ENCODE peak calls at places on chromosomes 3 and 15, in four cellular contexts. P is GM23248, U is heart right ventricle, E is SK-N-SH. F is an unnamed sample.
A peak's percentile ranks its signal among the peaks of the same experiment; 100 is the strongest.

GRCh38 chr3:5136619-5137429 is 14.7 kb downstream of the ARL8B start:
- DNase-seq in U (no peak), E (peak; percentile 37), P (peak; percentile 46), F (no peak)

GRCh38 chr3:58434990-58435389 is 1.4 kb upstream of the PDHB start:
- DNase-seq in U (no peak), P (peak; percentile 76), E (no peak), F (no peak)

GRCh38 chr3:13343601-13344000 is 76.5 kb downstream of the NUP210 start:
- DNase-seq in U (no peak), E (no peak), P (no peak), F (no peak)

GRCh38 chr15:76155742-76156141 is 96.0 kb downstream of the TMEM266 start:
- DNase-seq in E (no peak), U (no peak), P (peak; percentile 85), F (no peak)

GRCh38 chr3:133641254-133641653 is 20.5 kb downstream of the TOPBP1 start:
- DNase-seq in P (no peak), U (no peak), E (no peak), F (no peak)

GRCh38 chr3:161600185-161600584 is 103.6 kb downstream of the OTOL1 start:
- DNase-seq in E (no peak), U (no peak), P (peak; percentile 33), F (no peak)

GRCh38 chr15:48437178-48437577 is 105.9 kb downstream of the DUT start:
- DNase-seq in U (no peak), E (no peak), P (peak; percentile 85), F (no peak)

GRCh38 chr3:44427683-44428082 is 49.8 kb downstream of the ZNF445 start:
- DNase-seq in P (no peak), U (no peak), E (no peak), F (no peak)

GRCh38 chr15:70125605-70126004 is 27.9 kb upstream of the TLE3 start:
- DNase-seq in E (no peak), U (no peak), P (no peak), F (no peak)

GRCh38 chr15:70127288-70127746 is 29.6 kb upstream of the TLE3 start:
- DNase-seq in U (peak; percentile 52), P (no peak), E (no peak), F (no peak)

GRCh38 chr15:70128757-70129140 is 31.0 kb upstream of the TLE3 start:
- DNase-seq in P (no peak), U (no peak), E (no peak), F (no peak)

GRCh38 chr15:70127797-70128756 is 30.4 kb upstream of the TLE3 start:
- DNase-seq in P (no peak), U (no peak), E (no peak), F (no peak)

GRCh38 chr15:70126382-70126781 is 28.7 kb upstream of the TLE3 start:
- DNase-seq in U (no peak), P (no peak), E (no peak), F (no peak)
- H3K4me1 ChIP-seq in U (peaks cover 23% of the 10 kb centered on the region), P (peaks cover 6% of the 10 kb centered on the region), E (no peaks in the 10 kb centered on the region), F (no peaks in the 10 kb centered on the region)

GRCh38 chr3:126995254-126995770 is 12.4 kb downstream of the PLXNA1 start:
- DNase-seq in U (no peak), P (no peak), E (no peak), F (no peak)

GRCh38 chr3:126993436-126993835 is 10.5 kb downstream of the PLXNA1 start:
- DNase-seq in P (no peak), E (no peak), U (no peak), F (no peak)

GRCh38 chr3:126992776-126993175 is 9.9 kb downstream of the PLXNA1 start:
- DNase-seq in U (no peak), E (no peak), P (no peak), F (no peak)

GRCh38 chr3:126995926-126996512 is 13.1 kb downstream of the PLXNA1 start:
- DNase-seq in P (no peak), U (no peak), E (no peak), F (no peak)

GRCh38 chr3:126994661-126995161 is 11.8 kb downstream of the PLXNA1 start:
- DNase-seq in E (no peak), U (peak; percentile 67), P (no peak), F (no peak)
- H3K4me1 ChIP-seq in E (peaks cover 4% of the 10 kb centered on the region), U (peaks cover 66% of the 10 kb centered on the region), P (peaks cover 6% of the 10 kb centered on the region), F (peaks cover 41% of the 10 kb centered on the region)

DNA sequence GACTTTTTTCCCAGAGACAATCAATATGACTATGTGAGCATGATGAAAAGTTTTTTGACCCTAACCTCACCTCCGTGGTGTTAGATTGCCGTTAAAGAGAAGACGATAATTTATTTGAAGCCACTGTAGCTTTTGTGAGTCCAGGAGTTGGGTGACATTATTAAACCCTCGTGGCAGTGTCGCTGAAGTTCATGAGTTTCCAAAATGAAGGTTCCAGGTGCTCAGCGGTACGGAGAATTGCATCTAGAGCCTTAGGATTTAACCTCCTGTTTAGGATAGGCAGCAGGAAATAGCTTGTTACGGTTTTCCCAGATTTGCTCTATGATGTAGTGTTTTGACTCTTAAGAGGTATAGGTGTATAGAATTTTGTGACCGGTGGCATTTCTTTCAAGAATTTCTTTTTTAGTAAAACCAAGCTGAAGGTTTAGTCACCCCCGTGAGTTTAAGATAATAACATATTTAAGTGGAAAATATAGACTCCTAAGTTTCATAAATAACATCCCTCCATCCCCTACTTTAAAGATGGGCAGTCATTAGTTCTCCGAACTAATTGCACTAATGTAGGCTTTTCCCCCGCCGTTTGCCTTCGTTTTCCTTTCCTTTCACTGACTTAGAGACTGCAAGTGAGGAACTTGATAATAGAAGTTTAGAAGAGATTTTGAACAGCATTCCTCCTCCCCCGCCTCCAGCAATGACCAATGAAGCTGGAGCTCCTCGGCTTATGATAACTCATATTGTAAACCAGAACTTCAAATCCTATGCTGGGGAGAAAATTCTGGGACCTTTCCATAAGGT is 2.0 kb downstream of the SMC4 start:
- DNase-seq in E (no peak), P (peak; percentile 74), U (no peak), F (no peak)
- H3K4me1 ChIP-seq in E (peaks cover 6% of the 10 kb centered on the region), P (peaks cover 49% of the 10 kb centered on the region), U (peaks cover 51% of the 10 kb centered on the region), F (peaks cover 18% of the 10 kb centered on the region)

DNA sequence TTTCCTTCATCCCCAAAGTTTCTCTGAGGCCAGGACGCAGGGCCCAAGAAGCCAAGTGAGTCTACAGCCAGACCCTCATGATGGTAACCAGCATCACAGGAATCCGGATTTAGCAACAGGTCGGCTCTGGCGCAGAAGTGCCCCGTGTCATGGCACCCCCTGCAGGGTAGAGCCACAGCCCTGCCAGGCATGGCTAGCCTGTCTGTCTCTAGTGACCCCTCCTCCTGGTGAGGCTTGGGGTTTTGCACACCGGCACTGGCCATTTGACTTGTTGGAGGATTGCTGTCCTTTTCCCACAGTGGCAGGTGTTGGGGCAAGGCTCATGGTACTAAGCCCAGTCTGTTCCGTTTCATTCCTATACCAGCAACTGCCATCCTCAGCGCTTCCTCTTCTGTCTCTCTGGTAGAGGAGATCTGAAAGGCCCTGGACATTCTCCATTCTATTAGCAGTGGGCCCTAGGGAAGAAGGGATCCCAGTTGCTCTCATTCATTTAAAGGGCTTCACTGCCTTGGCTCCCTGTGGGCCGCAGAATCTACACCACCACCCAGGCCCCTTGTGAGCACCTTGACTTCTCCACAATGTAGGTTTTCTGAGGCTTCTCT is 9.4 kb upstream of the CHAC1 start:
- DNase-seq in E (no peak), U (no peak), P (no peak), F (no peak)
- H3K4me1 ChIP-seq in E (peaks cover 7% of the 10 kb centered on the region), U (peaks cover 43% of the 10 kb centered on the region), P (peaks cover 8% of the 10 kb centered on the region), F (peaks cover 28% of the 10 kb centered on the region)

DNA sequence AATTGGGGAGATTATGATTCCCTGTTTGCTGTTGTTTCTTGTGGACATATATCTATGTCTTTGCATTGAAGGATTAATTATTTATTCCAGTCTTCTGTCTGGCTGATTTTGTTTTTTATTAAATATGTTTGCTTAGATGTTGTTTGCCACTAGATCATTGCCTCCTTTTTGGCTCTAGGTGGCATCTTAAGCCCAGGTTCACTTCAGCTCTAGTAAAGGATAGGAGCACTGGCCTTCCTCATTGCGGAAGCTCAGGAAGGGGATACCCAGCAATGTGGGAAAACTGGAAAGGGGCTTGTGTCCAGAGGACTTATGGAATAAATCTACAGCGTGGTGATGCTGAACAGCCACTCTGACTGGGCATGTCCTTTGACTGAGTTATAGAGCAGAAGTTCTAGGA is 821.6 kb downstream of the PDCD6IP start:
- DNase-seq in P (no peak), E (no peak), U (no peak), F (no peak)
- H3K4me1 ChIP-seq in P (no peaks in the 10 kb centered on the region), E (no peaks in the 10 kb centered on the region), U (no peaks in the 10 kb centered on the region), F (no peaks in the 10 kb centered on the region)

GRCh38 chr15:101111570-101112262 is 140.1 kb downstream of the CHSY1 start:
- DNase-seq in E (no peak), U (no peak), P (no peak), F (no peak)

GRCh38 chr15:101108791-101109190 is 143.1 kb downstream of the CHSY1 start:
- DNase-seq in U (no peak), E (no peak), P (no peak), F (no peak)

GRCh38 chr15:101113114-101114005 is 138.5 kb downstream of the CHSY1 start:
- DNase-seq in P (no peak), E (no peak), U (no peak), F (no peak)

GRCh38 chr15:101112336-101113113 is 139.3 kb downstream of the CHSY1 start:
- DNase-seq in U (no peak), P (no peak), E (no peak), F (no peak)

DNA sequence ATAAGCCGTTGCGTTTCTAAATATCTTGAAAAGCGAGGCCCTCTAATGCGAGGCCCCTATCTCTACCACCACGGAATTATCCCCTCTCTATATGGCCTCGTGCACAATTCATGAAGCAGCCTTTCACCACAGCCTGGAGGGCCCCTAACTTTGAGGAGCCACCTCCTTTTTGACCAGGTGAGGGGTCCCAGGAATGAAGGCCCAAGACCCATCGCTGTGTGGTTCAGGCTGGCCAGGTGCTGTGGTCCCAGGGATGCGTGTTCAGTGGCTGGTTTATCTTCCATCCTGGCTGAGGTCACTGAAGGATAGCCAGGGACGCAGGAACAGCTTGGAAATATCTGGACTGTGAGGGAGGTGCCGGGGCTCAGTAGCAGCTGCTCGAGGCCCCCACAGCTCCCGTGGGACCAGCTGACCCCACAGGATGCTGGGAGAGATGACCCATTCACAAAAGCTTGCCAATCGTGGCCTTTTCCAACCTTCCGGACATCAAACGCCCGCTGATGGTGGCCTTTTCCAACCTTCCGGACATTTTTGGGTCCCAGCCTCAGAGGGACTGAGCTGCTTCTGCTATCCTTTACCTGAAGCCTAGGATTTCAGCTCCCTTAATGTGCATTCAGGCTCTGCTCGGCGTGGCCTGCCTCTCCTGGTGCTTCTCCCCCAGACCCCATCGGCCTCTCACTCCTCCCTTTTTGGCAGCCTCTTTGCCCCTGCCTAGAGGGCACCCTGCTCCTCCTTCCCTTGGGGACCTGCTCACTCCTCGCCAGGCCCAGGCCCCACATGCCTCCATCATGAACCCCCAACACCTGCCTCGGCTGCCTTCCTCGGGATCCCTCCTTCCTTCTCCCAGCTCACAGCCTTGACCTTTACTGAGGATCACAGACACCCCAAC is 140.9 kb downstream of the CHSY1 start:
- DNase-seq in P (no peak), E (no peak), U (peak; percentile 48), F (no peak)
- H3K4me1 ChIP-seq in P (peaks cover 7% of the 10 kb centered on the region), E (no peaks in the 10 kb centered on the region), U (peaks cover 19% of the 10 kb centered on the region), F (no peaks in the 10 kb centered on the region)

GRCh38 chr3:189797103-189797850 is 166.1 kb downstream of the TP63 start:
- DNase-seq in P (no peak), U (no peak), E (no peak), F (no peak)
- H3K4me1 ChIP-seq in P (no peaks in the 10 kb centered on the region), U (no peaks in the 10 kb centered on the region), E (no peaks in the 10 kb centered on the region), F (no peaks in the 10 kb centered on the region)

GRCh38 chr15:59242649-59243048 is 36.0 kb downstream of the LDHAL6B start:
- DNase-seq in U (no peak), E (no peak), P (peak; percentile 23), F (no peak)

GRCh38 chr15:59232476-59232875 is 25.8 kb downstream of the LDHAL6B start:
- DNase-seq in U (no peak), P (peak; percentile 93), E (no peak), F (no peak)

GRCh38 chr15:59236394-59236793 is 29.8 kb downstream of the LDHAL6B start:
- DNase-seq in U (no peak), P (no peak), E (no peak), F (no peak)

GRCh38 chr15:59237854-59238252 is 31.2 kb downstream of the LDHAL6B start:
- DNase-seq in E (no peak), P (peak; percentile 33), U (no peak), F (no peak)

GRCh38 chr15:59237119-59237853 is 30.6 kb downstream of the LDHAL6B start:
- DNase-seq in E (no peak), P (peak; percentile 21), U (no peak), F (no peak)
- H3K4me1 ChIP-seq in E (peaks cover 6% of the 10 kb centered on the region), P (peaks cover 20% of the 10 kb centered on the region), U (peaks cover 42% of the 10 kb centered on the region), F (peaks cover 46% of the 10 kb centered on the region)